ENCODE peak calls at places on chromosomes 4 and X, in six cellular contexts. G is RWPE1; K is immature natural killer cell; Z is neural crest cell; B is stimulated activated naive B cell treated with anti-CD40 and anti-IgM and Interleukin-4, amounts not matched to agents 10 μg/mL and 1 μg/mL and 100 μg/mL, for 72 hours; J is CD4-positive, alpha-beta T cell. O is an unnamed sample.

GRCh38 chr4:71344067-71344466 is 5.2 kb downstream of the SLC4A4 start:
- DNase-seq in G (no peak), K (no peak), Z (no peak), B (no peak), J (no peak), O (no peak)

GRCh38 chr4:4962928-4963327 is 56.3 kb downstream of the CYTL1 start:
- DNase-seq in G (no peak), K (no peak), Z (no peak), B (no peak), J (no peak), O (no peak)

GRCh38 chrX:16239211-16239610 is 71.9 kb downstream of the MAGEB17 start:
- DNase-seq in G (peak), K (no peak), Z (no peak), B (no peak), J (no peak), O (no peak)

GRCh38 chrX:103376979-103377324 is 614 bp downstream of the BEX3 start:
- DNase-seq in G (no peak), K (no peak), Z (peak), B (no peak), J (no peak), O (no peak)

GRCh38 chrX:2434270-2434669 is 66.5 kb downstream of the DHRSX start:
- DNase-seq in G (no peak), K (no peak), Z (no peak), B (no peak), J (no peak), O (no peak)

GRCh38 chr4:113169368-113169767 is 119.9 kb downstream of the ANK2 start:
- DNase-seq in G (no peak), K (no peak), Z (no peak), B (no peak), J (no peak), O (no peak)

GRCh38 chr4:80134936-80135701 is 62.1 kb upstream of the ANTXR2 start:
- DNase-seq in G (no peak), K (no peak), Z (no peak), B (no peak), J (no peak), O (no peak)

GRCh38 chrX:135481696-135482179 is 38.7 kb upstream of the INTS6L start:
- DNase-seq in G (no peak), K (no peak), Z (no peak), B (no peak), J (no peak), O (no peak)

GRCh38 chr4:35565640-35566039 is 678.7 kb downstream of the ARAP2 start:
- DNase-seq in G (no peak), K (no peak), Z (no peak), B (no peak), J (no peak), O (no peak)

GRCh38 chr4:158033416-158033863 is 139.4 kb downstream of the GASK1B start:
- DNase-seq in G (no peak), K (no peak), Z (no peak), B (no peak), J (no peak), O (no peak)

GRCh38 chrX:153744210-153745066 is 19.6 kb upstream of the PLXNB3 start:
- DNase-seq in G (no peak), K (no peak), Z (peak), B (no peak), J (no peak), O (no peak)

GRCh38 chrX:65677954-65678469 is 10.6 kb downstream of the MSN start:
- DNase-seq in G (peak), K (no peak), Z (no peak), B (no peak), J (no peak), O (no peak)

GRCh38 chr4:80956421-80956820 is 74.1 kb upstream of the BMP3 start:
- DNase-seq in G (no peak), K (no peak), Z (no peak), B (no peak), J (no peak), O (no peak)

GRCh38 chr4:80540349-80540748 is 204.8 kb downstream of the CFAP299 start:
- DNase-seq in G (no peak), K (no peak), Z (no peak), B (no peak), J (no peak), O (no peak)

GRCh38 chr4:19047481-19047880 is 1025.9 kb upstream of the LCORL start:
- DNase-seq in G (no peak), K (no peak), Z (no peak), B (no peak), J (no peak), O (no peak)

GRCh38 chr4:84482564-84483563 is 16.2 kb downstream of the NKX6-1 start:
- DNase-seq in G (no peak), K (no peak), Z (no peak), B (no peak), J (no peak), O (no peak)

GRCh38 chrX:41559662-41560061 is 112.5 kb downstream of the NYX start:
- DNase-seq in G (no peak), K (no peak), Z (no peak), B (no peak), J (no peak), O (no peak)

GRCh38 chrX:46477435-46477834 is 67.8 kb downstream of the ZNF674 start:
- DNase-seq in G (no peak), K (no peak), Z (no peak), B (no peak), J (no peak), O (no peak)

GRCh38 chrX:70268034-70268433 is at the start of gene ARR3:
- DNase-seq in G (no peak), K (no peak), Z (no peak), B (no peak), J (no peak), O (no peak)

GRCh38 chr4:41044165-41044564 is 170.2 kb downstream of the APBB2 start:
- DNase-seq in G (no peak), K (no peak), Z (no peak), B (no peak), J (no peak), O (no peak)

GRCh38 chr4:14862881-14863280 is 139.4 kb upstream of the CPEB2 start:
- DNase-seq in G (no peak), K (no peak), Z (no peak), B (no peak), J (no peak), O (no peak)

O was measured in CD4-positive, alpha-beta memory T cell.